ENCODE peak calls at places on chromosomes 5 and 9, in ten cellular contexts. K is stimulated activated CD8-positive, alpha-beta memory T cell treated with anti-CD3 and anti-CD28 coated beads, Interleukin-15, amount 100 ng/mL, for 24 hours; W is endothelial cell; M is stimulated activated CD4-positive, alpha-beta T cell treated with anti-CD3 and anti-CD28 coated beads, Interleukin-12 subunit alpha, Interleukin-12 subunit beta, amount 100 ng/mL, for 48 hours; G is NCI-H1092; B is choroid plexus epithelial cell; Z is NCI-H510A; F is HFF-Myc; O is DMS153; Q is WERI-Rb-1. P is an unnamed sample.

GRCh38 chr5:142905375-142905774 is 135.2 kb downstream of the ARHGAP26 start:
- DNase-seq in K (no peak), W (no peak), M (no peak), G (no peak), B (no peak), Z (no peak), F (no peak), O (no peak), Q (no peak), P (no peak)

GRCh38 chr9:130343445-130343918 is 77.9 kb downstream of the HMCN2 start:
- DNase-seq in K (peak), W (peak), M (peak), G (no peak), B (no peak), Z (no peak), F (no peak), O (no peak), Q (peak), P (no peak)

GRCh38 chr5:159878988-159879471 is 37.3 kb upstream of the ADRA1B start:
- DNase-seq in K (no peak), W (peak), M (no peak), G (no peak), B (peak), Z (peak), F (no peak), O (no peak), Q (peak), P (peak)

GRCh38 chr9:116073826-116074225 is 79.8 kb upstream of the PAPPA start:
- DNase-seq in K (no peak), W (no peak), M (no peak), G (no peak), B (peak), Z (no peak), F (no peak), O (no peak), Q (no peak), P (no peak)

GRCh38 chr9:385818-386398 is 171.2 kb downstream of the DOCK8 start:
- DNase-seq in K (no peak), W (peak), M (no peak), G (peak), B (peak), Z (peak), F (peak), O (peak), Q (peak), P (no peak)

GRCh38 chr5:9283473-9283872 is 262.4 kb downstream of the SEMA5A start:
- DNase-seq in K (no peak), W (no peak), M (no peak), G (no peak), B (no peak), Z (no peak), F (no peak), O (no peak), Q (no peak), P (no peak)

GRCh38 chr5:177447611-177448243 is 1.1 kb downstream of the PRR7 start:
- DNase-seq in K (no peak), W (peak), M (no peak), G (peak), B (no peak), Z (no peak), F (peak), O (peak), Q (no peak), P (no peak)

GRCh38 chr9:130974697-130975096 is 34.3 kb upstream of the LAMC3 start:
- DNase-seq in K (no peak), W (no peak), M (no peak), G (no peak), B (no peak), Z (no peak), F (no peak), O (no peak), Q (no peak), P (no peak)

GRCh38 chr5:163893301-163893700 is 387.9 kb downstream of the MAT2B start:
- DNase-seq in K (no peak), W (no peak), M (no peak), G (no peak), B (peak), Z (no peak), F (no peak), O (no peak), Q (no peak), P (no peak)

GRCh38 chr9:124029617-124030016 is 18.0 kb downstream of the LHX2 start:
- DNase-seq in K (no peak), W (no peak), M (no peak), G (no peak), B (no peak), Z (no peak), F (no peak), O (no peak), Q (no peak), P (no peak)

GRCh38 chr5:136811551-136811950 is 446.2 kb upstream of the TRPC7 start:
- DNase-seq in K (no peak), W (no peak), M (no peak), G (no peak), B (peak), Z (no peak), F (peak), O (no peak), Q (no peak), P (no peak)

GRCh38 chr9:71285191-71285656 is 163.8 kb upstream of the TRPM3 start:
- DNase-seq in K (no peak), W (peak), M (peak), G (peak), B (peak), Z (peak), F (peak), O (peak), Q (peak), P (no peak)

GRCh38 chr9:81825831-81826540 is 102.2 kb upstream of the SPATA31D4 start:
- DNase-seq in K (no peak), W (no peak), M (no peak), G (no peak), B (peak), Z (no peak), F (no peak), O (no peak), Q (no peak), P (no peak)

GRCh38 chr5:72531496-72532190 is 24.4 kb upstream of the ZNF366 start:
- DNase-seq in K (no peak), W (no peak), M (no peak), G (no peak), B (peak), Z (no peak), F (no peak), O (no peak), Q (no peak), P (no peak)

GRCh38 chr5:126492939-126493338 is 69.7 kb downstream of the GRAMD2B start:
- DNase-seq in K (no peak), W (no peak), M (no peak), G (no peak), B (peak), Z (no peak), F (no peak), O (no peak), Q (peak), P (no peak)

GRCh38 chr5:55498466-55498865 is 36.3 kb downstream of the PLPP1 start:
- DNase-seq in K (no peak), W (no peak), M (no peak), G (no peak), B (no peak), Z (no peak), F (no peak), O (no peak), Q (no peak), P (no peak)

GRCh38 chr5:103800728-103801127 is 238.1 kb upstream of the NUDT12 start:
- DNase-seq in K (no peak), W (no peak), M (no peak), G (no peak), B (peak), Z (no peak), F (no peak), O (no peak), Q (no peak), P (no peak)

GRCh38 chr5:122202952-122203351 is 73.6 kb downstream of the ZNF474 start:
- DNase-seq in K (no peak), W (no peak), M (no peak), G (no peak), B (peak), Z (no peak), F (no peak), O (no peak), Q (no peak), P (no peak)

GRCh38 chr5:147558131-147558730 is 48.4 kb upstream of the DPYSL3 start:
- DNase-seq in K (no peak), W (no peak), M (no peak), G (no peak), B (no peak), Z (no peak), F (no peak), O (no peak), Q (no peak), P (no peak)

GRCh38 chr9:759541-759940 is 82.0 kb upstream of the DMRT1 start:
- DNase-seq in K (no peak), W (no peak), M (no peak), G (no peak), B (no peak), Z (no peak), F (no peak), O (no peak), Q (no peak), P (no peak)

GRCh38 chr9:108382267-108382666 is 473.5 kb downstream of the ACTL7B start:
- DNase-seq in K (no peak), W (no peak), M (no peak), G (peak), B (no peak), Z (peak), F (no peak), O (peak), Q (no peak), P (no peak)

GRCh38 chr9:94987731-94988130 is 261.2 kb downstream of the AOPEP start:
- DNase-seq in K (no peak), W (no peak), M (no peak), G (no peak), B (no peak), Z (no peak), F (no peak), O (no peak), Q (no peak), P (no peak)

GRCh38 chr5:51203598-51203997 is 179.7 kb upstream of the ISL1 start:
- DNase-seq in K (no peak), W (no peak), M (no peak), G (no peak), B (no peak), Z (no peak), F (no peak), O (no peak), Q (no peak), P (no peak)

GRCh38 chr9:38362912-38363588 is 29.5 kb upstream of the ALDH1B1 start:
- DNase-seq in K (no peak), W (peak), M (no peak), G (peak), B (peak), Z (peak), F (peak), O (peak), Q (no peak), P (peak)

GRCh38 chr5:134813827-134814226 is 31.9 kb upstream of the C5orf24 start:
- DNase-seq in K (no peak), W (no peak), M (no peak), G (no peak), B (no peak), Z (no peak), F (no peak), O (no peak), Q (no peak), P (no peak)

GRCh38 chr5:53403291-53403690 is 77.1 kb upstream of the FST start:
- DNase-seq in K (no peak), W (no peak), M (no peak), G (no peak), B (no peak), Z (no peak), F (no peak), O (no peak), Q (no peak), P (no peak)

GRCh38 chr9:112443200-112443599 is 43.4 kb upstream of the KIAA1958 start:
- DNase-seq in K (no peak), W (peak), M (no peak), G (no peak), B (peak), Z (no peak), F (no peak), O (no peak), Q (peak), P (no peak)

GRCh38 chr9:135489188-135489918 is 9.8 kb downstream of the PPP1R26 start:
- DNase-seq in K (no peak), W (no peak), M (no peak), G (no peak), B (no peak), Z (no peak), F (no peak), O (no peak), Q (no peak), P (no peak)